ENCODE peak calls at places on chromosomes 11 and 22, in nine cellular contexts. D, H, S, T, Z, M, E, Q and C are unnamed samples.

GRCh38 chr22:47839586-47840245 is 1077.3 kb downstream of the TBC1D22A start:
- DNase-seq in E (no peak), D (no peak), M (no peak), T (no peak), S (no peak), H (no peak), Q (no peak), Z (no peak), C (no peak)

GRCh38 chr22:24424001-24424900 is 3.1 kb upstream of the ADORA2A start:
- DNase-seq in M (no peak), S (no peak), Q (no peak), Z (no peak), H (no peak), E (peak), D (no peak), T (no peak), C (peak)

GRCh38 chr11:88434333-88434976 is 96.9 kb upstream of the CTSC start:
- DNase-seq in Z (no peak), S (no peak), H (no peak), E (peak), T (no peak), Q (no peak), D (no peak), M (no peak), C (peak)

GRCh38 chr11:128290106-128290840 is 297.1 kb downstream of the ETS1 start:
- DNase-seq in Q (peak), Z (peak), D (peak), H (peak), T (peak), M (peak), S (peak), E (peak), C (peak)

GRCh38 chr22:45969801-45970464 is 7.0 kb downstream of the WNT7B start:
- DNase-seq in S (no peak), T (no peak), M (no peak), Z (no peak), D (no peak), H (no peak), E (no peak), Q (no peak), C (no peak)

GRCh38 chr22:48842583-48842945 is 985.1 kb downstream of the BRD1 start:
- DNase-seq in T (no peak), S (no peak), D (no peak), M (peak), H (no peak), E (no peak), Z (no peak), Q (no peak), C (peak)

GRCh38 chr11:30125461-30125860 is 105.4 kb upstream of the FSHB start:
- DNase-seq in M (no peak), T (no peak), Z (no peak), H (no peak), Q (no peak), S (no peak), E (no peak), D (no peak), C (no peak)

GRCh38 chr11:69524291-69524882 is 42.9 kb downstream of the LINC01488 start:
- DNase-seq in Q (no peak), H (no peak), Z (no peak), E (peak), M (peak), D (no peak), S (no peak), T (no peak), C (peak)

GRCh38 chr11:115476463-115477286 is 27.5 kb downstream of the CADM1 start:
- DNase-seq in M (no peak), Z (no peak), S (no peak), T (no peak), D (no peak), Q (no peak), E (no peak), H (no peak), C (no peak)

GRCh38 chr22:46354176-46354992 is 18.9 kb downstream of the TRMU start:
- DNase-seq in Q (no peak), S (no peak), Z (peak), D (no peak), H (no peak), T (no peak), E (no peak), M (no peak), C (no peak)

GRCh38 chr11:19199766-19200165 is 2.0 kb downstream of the CSRP3 start:
- DNase-seq in T (no peak), E (no peak), S (no peak), D (no peak), Q (no peak), M (no peak), Z (no peak), H (no peak), C (no peak)

GRCh38 chr11:100991541-100991940 is 138.1 kb downstream of the PGR start:
- DNase-seq in Z (no peak), H (no peak), T (no peak), Q (no peak), M (no peak), E (no peak), S (no peak), D (no peak), C (no peak)

GRCh38 chr11:11845066-11845465 is 3.3 kb downstream of the USP47 start:
- DNase-seq in T (no peak), M (no peak), E (no peak), Q (no peak), H (no peak), D (no peak), Z (no peak), S (no peak), C (no peak)

GRCh38 chr11:45156731-45157130 is 10.3 kb downstream of the PRDM11 start:
- DNase-seq in T (no peak), H (peak), Q (no peak), M (peak), D (no peak), Z (no peak), E (no peak), S (peak), C (peak)

GRCh38 chr11:36818410-36818809 is 220.4 kb upstream of the RAG2 start:
- DNase-seq in D (peak), M (no peak), E (peak), T (no peak), Q (no peak), S (no peak), H (no peak), Z (no peak), C (no peak)

GRCh38 chr11:12273618-12273995 is 103.8 kb upstream of the PARVA start:
- DNase-seq in Z (no peak), S (peak), E (no peak), T (no peak), H (no peak), D (no peak), M (peak), Q (no peak), C (no peak)

GRCh38 chr11:2574043-2574552 is 125.7 kb downstream of the KCNQ1OT1 start:
- DNase-seq in E (no peak), Z (peak), M (peak), S (peak), T (peak), Q (no peak), H (no peak), D (no peak), C (peak)

GRCh38 chr22:46953968-46954755 is 191.7 kb downstream of the TBC1D22A start:
- DNase-seq in M (no peak), D (no peak), E (no peak), S (no peak), Q (no peak), T (no peak), Z (no peak), H (no peak), C (no peak)

GRCh38 chr22:17091851-17092250 is 7.1 kb downstream of the IL17RA start:
- DNase-seq in E (no peak), H (peak), D (no peak), M (peak), T (no peak), Q (no peak), S (peak), Z (no peak), C (no peak)

GRCh38 chr11:117287668-117288067 is 3.5 kb upstream of the BACE1-AS start:
- DNase-seq in Q (no peak), E (no peak), S (peak), H (no peak), T (no peak), M (no peak), D (no peak), Z (no peak), C (no peak)

GRCh38 chr11:67584205-67584880 is 731 bp downstream of the GSTP1 start:
- DNase-seq in H (peak), D (no peak), S (peak), M (peak), Q (no peak), T (peak), E (peak), Z (peak), C (peak)

GRCh38 chr11:62682518-62682917 is 3.6 kb upstream of the UBXN1 start:
- DNase-seq in E (peak), T (no peak), H (no peak), M (no peak), D (no peak), Q (no peak), Z (no peak), S (no peak), C (no peak)

GRCh38 chr22:20976291-20976877 is 5.7 kb upstream of the LZTR1 start:
- DNase-seq in E (no peak), H (no peak), Z (no peak), T (no peak), Q (no peak), M (no peak), S (no peak), D (no peak), C (no peak)

GRCh38 chr22:23898006-23898974 is 4.1 kb downstream of the MIF start:
- DNase-seq in Q (no peak), Z (no peak), T (no peak), M (no peak), S (no peak), D (no peak), H (no peak), E (peak), C (no peak)

GRCh38 chr11:116700586-116701220 is 72.1 kb downstream of the BUD13 start:
- DNase-seq in M (peak), Z (no peak), H (peak), S (peak), T (no peak), Q (no peak), E (no peak), D (no peak), C (peak)

GRCh38 chr11:44145011-44145777 is 49.7 kb downstream of the EXT2 start:
- DNase-seq in Q (no peak), E (no peak), S (no peak), Z (no peak), T (no peak), H (no peak), M (no peak), D (no peak), C (no peak)

GRCh38 chr22:46469701-46470100 is 67.7 kb downstream of the CELSR1 start:
- DNase-seq in Q (no peak), T (no peak), E (no peak), D (no peak), M (no peak), Z (no peak), S (no peak), H (peak), C (no peak)

GRCh38 chr22:49664371-49664881 is 163.2 kb downstream of the BRD1 start:
- DNase-seq in Q (no peak), E (no peak), H (no peak), S (peak), T (no peak), M (peak), Z (no peak), D (no peak), C (no peak)

GRCh38 chr22:28773461-28773867 is 969 bp downstream of the CCDC117 start:
- DNase-seq in E (peak), Q (peak), Z (no peak), D (peak), M (no peak), T (no peak), H (no peak), S (no peak), C (no peak)
- TF ChIP-seq POLR2A in E (no peak), Q (no peak), Z (no peak), D (no peak), M (no peak), T (no peak), H (no peak), S (no peak), C (no peak)

GRCh38 chr11:79042824-79043223 is 398.0 kb downstream of the TENM4 start:
- DNase-seq in T (no peak), M (no peak), E (no peak), Z (no peak), D (no peak), S (no peak), Q (no peak), H (no peak), C (no peak)

GRCh38 chr11:79043726-79044125 is 397.1 kb downstream of the TENM4 start:
- DNase-seq in T (no peak), S (no peak), D (no peak), M (no peak), Q (no peak), H (no peak), Z (no peak), E (no peak), C (no peak)

GRCh38 chr11:79045018-79045787 is 395.6 kb downstream of the TENM4 start:
- DNase-seq in E (no peak), S (no peak), Z (no peak), H (no peak), D (no peak), M (no peak), T (no peak), Q (no peak), C (no peak)

GRCh38 chr11:79045811-79046304 is 395.0 kb downstream of the TENM4 start:
- DNase-seq in Z (no peak), E (no peak), H (no peak), D (no peak), Q (no peak), T (no peak), M (no peak), S (no peak), C (no peak)

GRCh38 chr11:79044211-79044610 is 396.6 kb downstream of the TENM4 start:
- DNase-seq in M (no peak), S (no peak), H (no peak), Q (no peak), E (no peak), Z (no peak), T (no peak), D (no peak), C (no peak)
- TF ChIP-seq POLR2A in M (no peak), S (no peak), H (no peak), Q (no peak), E (no peak), Z (no peak), T (no peak), D (no peak), C (no peak)

GRCh38 chr11:65113361-65113756 is 1.7 kb downstream of the TM7SF2 start:
- DNase-seq in Q (no peak), E (no peak), S (no peak), Z (peak), T (peak), H (no peak), D (no peak), M (peak), C (no peak)

GRCh38 chr11:65112226-65112550 is 516 bp downstream of the TM7SF2 start:
- DNase-seq in D (no peak), Z (peak), M (peak), Q (no peak), T (peak), S (no peak), E (no peak), H (no peak), C (no peak)

GRCh38 chr11:65113839-65114238 is 2.2 kb downstream of the TM7SF2 start:
- DNase-seq in H (no peak), Q (no peak), D (no peak), T (peak), M (peak), E (peak), Z (peak), S (no peak), C (peak)

GRCh38 chr11:65111537-65112225 is at the start of gene TM7SF2:
- DNase-seq in Z (peak), D (no peak), S (peak), E (peak), Q (peak), T (peak), H (peak), M (peak), C (peak)

GRCh38 chr11:65112551-65113360 is 1.1 kb downstream of the TM7SF2 start:
- DNase-seq in Z (peak), H (peak), M (peak), Q (peak), T (peak), S (no peak), E (peak), D (no peak), C (peak)
- TF ChIP-seq POLR2A in Z (no peak), H (no peak), M (no peak), Q (peak), T (no peak), S (no peak), E (no peak), D (no peak), C (no peak)

GRCh38 chr11:10303558-10304363 is 1.1 kb upstream of the ADM start:
- DNase-seq in T (no peak), D (no peak), Z (peak), S (peak), M (no peak), H (peak), E (peak), Q (peak), C (peak)
- TF ChIP-seq POLR2A in T (no peak), D (peak), Z (no peak), S (no peak), M (no peak), H (no peak), E (no peak), Q (no peak), C (no peak)

GRCh38 chr11:125165664-125166346 is 1.3 kb downstream of the PKNOX2 start:
- DNase-seq in H (no peak), Q (peak), E (no peak), M (peak), D (no peak), S (peak), Z (no peak), T (no peak), C (no peak)
- TF ChIP-seq POLR2A in H (no peak), Q (no peak), E (no peak), M (no peak), D (no peak), S (no peak), Z (no peak), T (no peak), C (no peak)

GRCh38 chr22:41699264-41700104 is at the start of gene MEI1:
- DNase-seq in T (peak), D (no peak), M (peak), Z (peak), S (peak), H (peak), Q (no peak), E (no peak), C (peak)
- TF ChIP-seq POLR2A in T (no peak), D (no peak), M (no peak), Z (no peak), S (no peak), H (no peak), Q (no peak), E (no peak), C (no peak)

GRCh38 chr11:14454861-14455632 is 44.6 kb downstream of the COPB1 start:
- DNase-seq in Q (no peak), Z (no peak), H (no peak), E (peak), S (no peak), D (no peak), T (peak), M (no peak), C (no peak)
- TF ChIP-seq POLR2A in Q (no peak), Z (no peak), H (no peak), E (no peak), S (no peak), D (no peak), T (no peak), M (no peak), C (no peak)

GRCh38 chr11:114068327-114068726 is 8.8 kb downstream of the ZBTB16 start:
- DNase-seq in T (no peak), H (no peak), D (no peak), M (peak), E (no peak), Z (no peak), Q (no peak), S (no peak), C (no peak)
- TF ChIP-seq POLR2A in T (no peak), H (no peak), D (no peak), M (no peak), E (no peak), Z (no peak), Q (no peak), S (no peak), C (no peak)

GRCh38 chr11:93743316-93743715 is 1.8 kb downstream of the C11orf54 start:
- DNase-seq in M (no peak), Z (no peak), S (no peak), H (no peak), T (no peak), D (no peak), E (no peak), Q (no peak), C (peak)

GRCh38 chr11:93740802-93741093 is 547 bp downstream of the TAF1D start:
- DNase-seq in H (peak), T (peak), M (peak), S (peak), E (peak), Q (peak), D (no peak), Z (peak), C (peak)

GRCh38 chr11:93740031-93740801 is 1.1 kb downstream of the TAF1D start:
- DNase-seq in Z (no peak), S (no peak), T (no peak), Q (no peak), M (no peak), D (peak), H (no peak), E (peak), C (peak)

GRCh38 chr11:93741882-93742226 is 382 bp downstream of the C11orf54 start:
- DNase-seq in D (peak), S (no peak), Z (no peak), Q (peak), T (peak), M (peak), E (no peak), H (peak), C (no peak)

DNA sequence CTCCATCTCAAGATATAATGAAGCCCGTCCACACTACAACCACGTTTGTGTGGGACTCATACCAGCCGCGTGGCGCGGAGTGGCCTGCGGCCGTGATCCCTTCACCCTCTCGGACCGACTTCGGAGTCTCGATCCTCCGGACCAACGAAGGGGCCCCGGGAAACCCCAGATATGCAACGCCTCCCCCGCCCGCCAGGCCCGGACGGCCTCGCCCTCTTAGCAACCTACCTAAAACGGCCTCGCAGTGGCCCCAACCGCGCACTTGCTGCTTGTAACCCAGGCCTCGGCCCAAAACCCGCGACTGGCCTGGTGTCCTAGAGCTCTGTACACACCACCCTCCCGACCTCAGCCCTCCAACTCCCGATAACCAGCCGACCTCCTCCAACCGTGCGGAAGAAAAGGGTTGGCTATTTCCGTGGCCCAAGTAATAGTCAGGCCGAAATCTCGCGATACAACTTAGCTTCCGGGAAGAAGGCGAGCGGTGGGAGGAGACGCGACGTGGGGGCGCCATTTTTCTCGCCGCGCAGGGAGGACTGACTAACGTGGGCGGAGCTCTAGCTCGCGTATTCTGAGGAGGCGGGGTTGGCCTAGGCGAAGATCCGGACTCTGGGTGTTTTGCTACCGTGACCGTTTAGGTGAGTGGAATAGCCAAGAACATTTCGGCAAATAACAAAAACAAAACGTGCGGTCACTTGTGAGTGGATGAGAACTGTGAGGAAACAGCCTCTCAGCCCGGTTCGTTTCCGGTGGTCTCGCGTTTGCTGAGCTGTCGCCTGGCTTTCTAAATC is at the start of the genes C11orf54 and TAF1D:
- DNase-seq in Z (peak), S (peak), Q (peak), H (peak), D (peak), T (peak), E (peak), M (peak), C (peak)
- TF ChIP-seq POLR2A in Z (peak), S (no peak), Q (peak), H (no peak), D (peak), T (peak), E (peak), M (peak), C (peak)

GRCh38 chr11:87431386-87431785 is 393.7 kb downstream of the TMEM135 start:
- DNase-seq in T (no peak), E (no peak), D (no peak), S (no peak), M (no peak), Q (no peak), H (no peak), Z (no peak), C (no peak)
- TF ChIP-seq POLR2A in T (no peak), E (no peak), D (no peak), S (no peak), M (no peak), Q (no peak), H (no peak), Z (no peak), C (no peak)